ENCODE peak calls at places on chromosome 10, in four cellular contexts. P is endothelial cell of umbilical vein; R is CD4-positive, CD25-positive, alpha-beta regulatory T cell; Z is adrenal gland. S is an unnamed sample.

GRCh38 chr10:43045246-43045621 is 31.6 kb upstream of the RET start:
- DNase-seq in P (no peak), R (no peak), Z (no peak), S (no peak)

GRCh38 chr10:86311900-86312299 is 54.7 kb downstream of the GRID1 start:
- DNase-seq in R (no peak), Z (no peak), P (no peak), S (no peak)

GRCh38 chr10:33193867-33194521 is 140.5 kb downstream of the NRP1 start:
- DNase-seq in P (peak; percentile 36), Z (peak; percentile 26), R (no peak), S (peak; percentile 6)

GRCh38 chr10:80429521-80429966 is 21.2 kb downstream of the PRXL2A start:
- DNase-seq in P (no peak), Z (peak; percentile 71), R (no peak), S (no peak)

GRCh38 chr10:95281206-95281605 is 9.6 kb downstream of the PDLIM1 start:
- DNase-seq in R (no peak), P (no peak), Z (no peak), S (no peak)

GRCh38 chr10:91816986-91817385 is 18.8 kb downstream of the TNKS2 start:
- DNase-seq in Z (no peak), R (no peak), P (no peak), S (no peak)

GRCh38 chr10:96259150-96259549 is 12.2 kb downstream of the BLNK start:
- DNase-seq in R (no peak), Z (no peak), P (no peak), S (no peak)

GRCh38 chr10:112151640-112152039 is 31.9 kb downstream of the GPAM start:
- DNase-seq in R (no peak), Z (no peak), P (no peak), S (no peak)

GRCh38 chr10:101607124-101607523 is 19.0 kb downstream of the DPCD start:
- DNase-seq in R (no peak), Z (no peak), P (no peak), S (no peak)

GRCh38 chr10:60358282-60358681 is 31.4 kb downstream of the ANK3 start:
- DNase-seq in P (no peak), R (no peak), Z (no peak), S (no peak)

GRCh38 chr10:44284198-44285084 is 100.5 kb downstream of the CXCL12 start:
- DNase-seq in R (no peak), P (no peak), Z (no peak), S (no peak)

GRCh38 chr10:14686356-14686755 is 88.3 kb downstream of the FAM107B start:
- DNase-seq in P (no peak), R (no peak), Z (no peak), S (no peak)

GRCh38 chr10:109191823-109192222 is 731.5 kb downstream of the XPNPEP1 start:
- DNase-seq in R (no peak), Z (no peak), P (no peak), S (no peak)

GRCh38 chr10:109187677-109188076 is 735.6 kb downstream of the XPNPEP1 start:
- DNase-seq in R (no peak), Z (no peak), P (no peak), S (no peak)

DNA sequence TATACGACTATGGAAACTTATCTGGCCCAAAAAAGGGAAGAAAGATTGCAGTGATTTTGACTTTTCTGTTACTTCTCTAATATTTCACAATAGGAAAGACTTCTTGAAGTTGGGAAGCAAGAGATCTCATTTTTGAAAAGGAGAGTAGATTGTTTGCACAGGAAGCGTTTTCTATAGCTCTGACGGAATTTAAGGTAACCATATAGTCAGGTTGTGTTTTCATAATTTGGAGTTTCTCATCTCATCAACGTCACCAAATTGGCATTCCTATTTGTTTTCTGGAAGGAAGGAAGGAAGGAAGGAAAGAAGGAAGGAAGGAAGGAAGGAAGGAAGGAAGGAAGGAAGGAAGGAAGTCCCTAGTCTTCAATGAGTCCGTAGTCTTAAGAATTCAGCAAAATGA is 732.0 kb downstream of the XPNPEP1 start:
- DNase-seq in Z (no peak), P (no peak), R (no peak), S (no peak)
- H3K9me3 ChIP-seq in Z (no peaks in the 10 kb centered on the region), P (peaks cover 10% of the 10 kb centered on the region), R (peaks cover 10% of the 10 kb centered on the region), S (no peaks in the 10 kb centered on the region)

GRCh38 chr10:124266468-124267230 is 152.1 kb downstream of the OAT start:
- DNase-seq in Z (no peak), R (no peak), P (no peak), S (no peak)
- H3K4me3 ChIP-seq in Z (no peak overlapping the region), R (no peak overlapping the region), P (no peak overlapping the region), S (no peak overlapping the region)

GRCh38 chr10:103890194-103890658 is 27.8 kb downstream of the STN1 start:
- DNase-seq in Z (no peak), R (no peak), P (peak; percentile 24), S (no peak)
- H3K4me1 ChIP-seq in Z (peaks cover 30% of the 10 kb centered on the region), R (peaks cover 19% of the 10 kb centered on the region), P (peaks cover 40% of the 10 kb centered on the region), S (peaks cover 9% of the 10 kb centered on the region)

GRCh38 chr10:133567609-133568286 is 2.4 kb upstream of the SYCE1 start:
- DNase-seq in P (no peak), R (no peak), Z (no peak), S (no peak)

GRCh38 chr10:133568287-133568614 is 2.9 kb upstream of the SYCE1 start:
- DNase-seq in Z (no peak), P (no peak), R (no peak), S (no peak)

GRCh38 chr10:133565441-133566294 is at the start of gene SYCE1:
- DNase-seq in Z (no peak), P (no peak), R (no peak), S (no peak)

GRCh38 chr10:133567119-133567518 is 1.7 kb upstream of the SYCE1 start:
- DNase-seq in P (no peak), Z (no peak), R (no peak), S (no peak)

DNA sequence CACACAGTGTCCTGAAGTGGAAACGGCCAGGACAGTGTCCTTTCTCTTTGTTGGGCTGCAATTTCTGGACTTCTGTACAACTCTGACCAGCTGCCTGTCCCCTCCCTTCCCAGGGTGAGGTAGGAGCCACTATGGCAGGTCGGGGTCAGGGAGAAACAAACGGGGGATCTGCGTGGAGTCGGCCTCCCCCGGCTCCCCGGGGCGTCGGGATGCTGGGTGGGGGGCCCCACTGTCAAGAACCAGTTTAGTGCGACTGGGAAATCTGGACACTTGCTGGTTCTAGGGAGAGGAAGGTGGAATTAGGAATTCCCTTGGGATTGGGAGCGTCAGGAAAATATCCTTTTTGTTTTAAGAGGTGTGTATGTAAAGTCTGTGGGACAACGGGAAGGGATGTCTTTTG is 567 bp downstream of the SYCE1 start:
- DNase-seq in P (no peak), R (no peak), Z (no peak), S (no peak)
- H3K9me3 ChIP-seq in P (no peaks in the 10 kb centered on the region), R (peaks cover 2% of the 10 kb centered on the region), Z (no peaks in the 10 kb centered on the region), S (no peaks in the 10 kb centered on the region)

DNA sequence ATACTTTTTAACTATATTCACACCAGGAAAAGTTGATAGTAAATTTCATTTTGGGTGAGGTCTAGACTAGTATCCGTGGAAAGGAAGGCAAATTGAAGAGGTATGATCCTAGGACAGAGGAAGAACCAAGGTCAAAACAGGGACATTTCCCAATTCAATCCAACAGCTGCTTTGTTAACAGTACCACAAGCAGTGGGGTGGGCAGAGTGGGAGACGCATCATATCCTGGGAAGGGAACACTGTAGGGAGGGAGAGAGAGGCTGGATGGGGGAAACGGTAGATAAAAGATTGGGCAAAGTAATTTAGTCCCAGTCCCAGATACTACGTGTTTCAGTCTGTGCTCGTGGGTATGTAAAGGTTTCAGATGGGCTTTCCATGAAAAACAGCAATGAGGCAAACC is 9.2 kb upstream of the FAS start:
- DNase-seq in Z (no peak), P (no peak), R (no peak), S (no peak)
- H3K4me3 ChIP-seq in Z (no peak overlapping the region), P (no peak overlapping the region), R (no peak overlapping the region), S (no peak overlapping the region)

S was measured in HAP-1.